ENCODE peak calls at places on chromosome 11, in five cellular contexts. P is body of pancreas, V is psoas muscle, J is kidney epithelial cell, S is tibial nerve. R is an unnamed sample.
A peak's percentile ranks its signal among the peaks of the same experiment; 100 is the strongest.

GRCh38 chr11:125720781-125721180 is 25.3 kb upstream of the PATE1 start:
- DNase-seq in P (no peak), J (no peak), S (no peak), V (no peak), R (no peak)

GRCh38 chr11:35006389-35007128 is 90.1 kb downstream of the PDHX start:
- DNase-seq in S (no peak), P (no peak), V (no peak), J (no peak), R (no peak)

GRCh38 chr11:134097146-134097545 is 28.3 kb downstream of the JAM3 start:
- DNase-seq in P (no peak), S (no peak), J (no peak), V (no peak), R (no peak)

GRCh38 chr11:47109051-47109791 is 67.5 kb downstream of the ARFGAP2 start:
- DNase-seq in V (no peak), P (no peak), S (no peak), J (no peak), R (no peak)

GRCh38 chr11:93735627-93736026 is 5.7 kb downstream of the TAF1D start:
- DNase-seq in S (no peak), P (no peak), V (no peak), J (no peak), R (no peak)

GRCh38 chr11:110531056-110531756 is 101.5 kb downstream of the FDX1 start:
- DNase-seq in P (no peak), V (no peak), S (no peak), J (no peak), R (no peak)

GRCh38 chr11:44861829-44862545 is 88.7 kb downstream of the TP53I11 start:
- DNase-seq in J (peak; percentile 97), S (peak; percentile 24), V (peak; percentile 66), P (peak; percentile 42), R (no peak)

GRCh38 chr11:64060861-64061444 is 25.2 kb downstream of the FLRT1 start:
- DNase-seq in P (no peak), J (no peak), S (no peak), V (peak; percentile 72), R (no peak)

GRCh38 chr11:102279641-102280170 is 37.6 kb upstream of the BIRC3 start:
- DNase-seq in P (no peak), V (no peak), S (no peak), J (no peak), R (no peak)

GRCh38 chr11:20029193-20029592 is 131.1 kb downstream of the DBX1 start:
- DNase-seq in S (no peak), J (no peak), V (no peak), P (peak; percentile 17), R (no peak)

GRCh38 chr11:77411238-77411637 is 62.7 kb downstream of the PAK1 start:
- DNase-seq in J (no peak), V (peak; percentile 52), P (peak; percentile 13), S (no peak), R (peak; percentile 67)

GRCh38 chr11:77410076-77410827 is 63.6 kb downstream of the PAK1 start:
- DNase-seq in P (no peak), S (no peak), V (no peak), J (no peak), R (no peak)

GRCh38 chr11:77406396-77406795 is 67.5 kb downstream of the PAK1 start:
- DNase-seq in J (no peak), S (no peak), P (no peak), V (no peak), R (no peak)

GRCh38 chr11:77409046-77409445 is 64.8 kb downstream of the PAK1 start:
- DNase-seq in S (no peak), J (no peak), P (no peak), V (no peak), R (no peak)

GRCh38 chr11:77407613-77408012 is 66.3 kb downstream of the PAK1 start:
- DNase-seq in V (peak; percentile 70), J (peak; percentile 55), S (no peak), P (peak; percentile 86), R (peak; percentile 65)
- H3K4me3 ChIP-seq in V (peak overlapping the region; percentile 29), J (no peak overlapping the region), S (no peak overlapping the region), P (no peak overlapping the region), R (no peak overlapping the region)

GRCh38 chr11:16170448-16170847 is 185.9 kb downstream of the SOX6 start:
- DNase-seq in P (no peak), V (no peak), J (no peak), S (no peak), R (no peak)

GRCh38 chr11:16167706-16168487 is 188.4 kb downstream of the SOX6 start:
- DNase-seq in J (no peak), S (no peak), V (no peak), P (no peak), R (no peak)

GRCh38 chr11:16169946-16170345 is 186.4 kb downstream of the SOX6 start:
- DNase-seq in S (no peak), P (no peak), J (no peak), V (no peak), R (no peak)

GRCh38 chr11:16169541-16169940 is 186.8 kb downstream of the SOX6 start:
- DNase-seq in P (no peak), J (no peak), V (no peak), S (no peak), R (no peak)

GRCh38 chr11:16166571-16166970 is 189.8 kb downstream of the SOX6 start:
- DNase-seq in S (no peak), J (no peak), P (no peak), V (no peak), R (no peak)
- H3K4me3 ChIP-seq in S (no peak overlapping the region), J (no peak overlapping the region), P (no peak overlapping the region), V (no peak overlapping the region), R (no peak overlapping the region)

GRCh38 chr11:72807021-72807693 is 7.1 kb upstream of the ATG16L2 start:
- DNase-seq in J (no peak), P (no peak), V (no peak), S (no peak), R (no peak)

GRCh38 chr11:72807789-72808188 is 6.4 kb upstream of the ATG16L2 start:
- DNase-seq in J (no peak), P (no peak), S (no peak), V (no peak), R (no peak)

GRCh38 chr11:72805214-72805613 is 9.0 kb upstream of the ATG16L2 start:
- DNase-seq in P (no peak), V (no peak), J (no peak), S (no peak), R (no peak)

GRCh38 chr11:72812604-72812967 is 1.6 kb upstream of the ATG16L2 start:
- DNase-seq in P (no peak), V (no peak), S (no peak), J (no peak), R (no peak)

DNA sequence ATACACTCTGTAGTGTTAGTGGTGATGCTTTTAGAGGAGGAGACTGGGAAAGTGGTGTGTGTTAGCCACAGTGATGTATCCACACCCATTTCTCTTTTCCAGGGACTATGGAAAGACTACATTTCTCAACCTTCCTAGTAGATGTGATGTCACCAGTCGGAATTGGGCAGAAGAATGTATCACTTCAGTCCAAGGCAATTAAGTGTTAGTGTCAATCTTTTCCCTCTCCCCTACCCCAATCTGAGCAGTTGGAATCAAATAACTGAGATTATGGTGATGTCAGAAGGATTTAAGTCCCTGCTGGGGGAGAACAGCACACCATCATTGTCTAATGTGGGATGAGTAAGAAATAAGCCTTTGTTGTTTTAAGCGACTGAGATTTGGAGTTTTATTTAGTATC is 5.8 kb upstream of the ATG16L2 start:
- DNase-seq in V (no peak), P (no peak), J (no peak), S (no peak), R (no peak)
- H3K4me3 ChIP-seq in V (no peak overlapping the region), P (no peak overlapping the region), J (no peak overlapping the region), S (no peak overlapping the region), R (no peak overlapping the region)

GRCh38 chr11:113675565-113675964 is 30.5 kb downstream of the TMPRSS5 start:
- DNase-seq in V (no peak), S (no peak), J (no peak), P (no peak), R (no peak)
- H3K4me3 ChIP-seq in V (no peak overlapping the region), S (no peak overlapping the region), J (no peak overlapping the region), P (no peak overlapping the region), R (no peak overlapping the region)

GRCh38 chr11:57322881-57323467 is 1.8 kb downstream of the TNKS1BP1 start:
- DNase-seq in J (no peak), P (no peak), V (peak; percentile 36), S (no peak), R (no peak)
- H3K4me3 ChIP-seq in J (peak overlapping the region; percentile 80), P (no peak overlapping the region), V (peak overlapping the region; percentile 81), S (no peak overlapping the region), R (no peak overlapping the region)

GRCh38 chr11:636511-637332 is at the start of gene DRD4:
- DNase-seq in S (no peak), V (peak; percentile 49), P (no peak), J (no peak), R (peak; percentile 29)
- H3K4me3 ChIP-seq in S (peak within 1 kb of the TSS; percentile 3), V (peak within 1 kb of the TSS; percentile 44), P (no peak within 1 kb of the TSS), J (no peak within 1 kb of the TSS), R (no peak within 1 kb of the TSS)